ENCODE peak calls at places on chromosomes 3 and 15, in eight cellular contexts. One of them, this sample, is unnamed.

GRCh38 chr3:143951351-143951971 is 20.2 kb upstream of the DIPK2A start:
- DNase-seq in GM12891: no peak
- DNase-seq in stomach: no peak
- DNase-seq in sigmoid colon: no peak
- DNase-seq in Peyer's patch: peak; percentile 19
- DNase-seq in ovary: peak; percentile 23
- DNase-seq in A549: peak; percentile 36
- DNase-seq in GM12878: no peak
- DNase-seq in this sample: no peak

GRCh38 chr15:68379759-68380290 is 52.1 kb downstream of the ITGA11 start:
- DNase-seq in GM12891: no peak
- DNase-seq in stomach: peak; percentile 3
- DNase-seq in sigmoid colon: peak; percentile 18
- DNase-seq in Peyer's patch: no peak
- DNase-seq in ovary: no peak
- DNase-seq in A549: no peak
- DNase-seq in GM12878: no peak
- DNase-seq in this sample: peak; percentile 20

GRCh38 chr3:4493931-4494806 is 1.0 kb downstream of the ITPR1 start:
- DNase-seq in GM12891: no peak
- DNase-seq in stomach: no peak
- DNase-seq in sigmoid colon: peak; percentile 79
- DNase-seq in Peyer's patch: peak; percentile 28
- DNase-seq in ovary: peak; percentile 48
- DNase-seq in A549: peak; percentile 8
- DNase-seq in GM12878: no peak
- DNase-seq in this sample: no peak

GRCh38 chr15:28106294-28107110 is 7.4 kb upstream of the OCA2 start:
- DNase-seq in GM12891: peak; percentile 47
- DNase-seq in stomach: no peak
- DNase-seq in sigmoid colon: peak; percentile 62
- DNase-seq in Peyer's patch: no peak
- DNase-seq in ovary: no peak
- DNase-seq in A549: peak; percentile 14
- DNase-seq in GM12878: no peak
- DNase-seq in this sample: peak; percentile 83

GRCh38 chr3:123930426-123930825 is 30.6 kb downstream of the CCDC14 start:
- DNase-seq in GM12891: no peak
- DNase-seq in stomach: no peak
- DNase-seq in sigmoid colon: no peak
- DNase-seq in Peyer's patch: no peak
- DNase-seq in ovary: no peak
- DNase-seq in A549: no peak
- DNase-seq in GM12878: no peak
- DNase-seq in this sample: no peak

GRCh38 chr15:63600001-63600645 is 2.9 kb downstream of the FBXL22 start:
- DNase-seq in GM12891: no peak
- DNase-seq in stomach: no peak
- DNase-seq in sigmoid colon: peak; percentile 75
- DNase-seq in Peyer's patch: no peak
- DNase-seq in ovary: no peak
- DNase-seq in A549: peak; percentile 56
- DNase-seq in GM12878: no peak
- DNase-seq in this sample: peak; percentile 90

GRCh38 chr3:147161833-147162232 is 244.5 kb downstream of the ZIC4 start:
- DNase-seq in GM12891: no peak
- DNase-seq in stomach: no peak
- DNase-seq in sigmoid colon: no peak
- DNase-seq in Peyer's patch: no peak
- DNase-seq in ovary: no peak
- DNase-seq in A549: no peak
- DNase-seq in GM12878: no peak
- DNase-seq in this sample: no peak

GRCh38 chr3:143707848-143708247 is 140.4 kb downstream of the SLC9A9 start:
- DNase-seq in GM12891: no peak
- DNase-seq in stomach: no peak
- DNase-seq in sigmoid colon: no peak
- DNase-seq in Peyer's patch: no peak
- DNase-seq in ovary: no peak
- DNase-seq in A549: peak; percentile 4
- DNase-seq in GM12878: no peak
- DNase-seq in this sample: no peak

GRCh38 chr3:136835817-136836510 is 17.0 kb downstream of the SLC35G2 start:
- DNase-seq in GM12891: no peak
- DNase-seq in stomach: no peak
- DNase-seq in sigmoid colon: no peak
- DNase-seq in Peyer's patch: no peak
- DNase-seq in ovary: no peak
- DNase-seq in A549: no peak
- DNase-seq in GM12878: no peak
- DNase-seq in this sample: no peak

GRCh38 chr15:63077952-63078351 is 35.4 kb downstream of the TPM1 start:
- DNase-seq in GM12891: no peak
- DNase-seq in stomach: no peak
- DNase-seq in sigmoid colon: no peak
- DNase-seq in Peyer's patch: no peak
- DNase-seq in ovary: no peak
- DNase-seq in A549: no peak
- DNase-seq in GM12878: no peak
- DNase-seq in this sample: no peak

GRCh38 chr3:191681198-191681597 is 220.2 kb downstream of the PYDC2 start:
- DNase-seq in GM12891: no peak
- DNase-seq in stomach: no peak
- DNase-seq in sigmoid colon: no peak
- DNase-seq in Peyer's patch: no peak
- DNase-seq in ovary: no peak
- DNase-seq in A549: no peak
- DNase-seq in GM12878: no peak
- DNase-seq in this sample: no peak

GRCh38 chr15:57376695-57377477 is 581 bp downstream of the CGNL1 start:
- DNase-seq in GM12891: no peak
- DNase-seq in stomach: no peak
- DNase-seq in sigmoid colon: peak; percentile 63
- DNase-seq in Peyer's patch: no peak
- DNase-seq in ovary: peak; percentile 41
- DNase-seq in A549: peak; percentile 22
- DNase-seq in GM12878: no peak
- DNase-seq in this sample: peak; percentile 88

GRCh38 chr15:57373882-57374276 is 2.4 kb upstream of the CGNL1 start:
- DNase-seq in GM12891: no peak
- DNase-seq in stomach: no peak
- DNase-seq in sigmoid colon: no peak
- DNase-seq in Peyer's patch: no peak
- DNase-seq in ovary: no peak
- DNase-seq in A549: no peak
- DNase-seq in GM12878: no peak
- DNase-seq in this sample: no peak

GRCh38 chr15:57373251-57373881 is 2.9 kb upstream of the CGNL1 start:
- DNase-seq in GM12891: no peak
- DNase-seq in stomach: no peak
- DNase-seq in sigmoid colon: no peak
- DNase-seq in Peyer's patch: no peak
- DNase-seq in ovary: no peak
- DNase-seq in A549: no peak
- DNase-seq in GM12878: no peak
- DNase-seq in this sample: no peak

GRCh38 chr15:57377478-57377847 is 1.2 kb downstream of the CGNL1 start:
- DNase-seq in GM12891: no peak
- DNase-seq in stomach: no peak
- DNase-seq in sigmoid colon: no peak
- DNase-seq in Peyer's patch: no peak
- DNase-seq in ovary: no peak
- DNase-seq in A549: peak; percentile 47
- DNase-seq in GM12878: no peak
- DNase-seq in this sample: no peak

GRCh38 chr15:57375827-57376694 is at the start of gene CGNL1:
- DNase-seq in GM12891: no peak
- DNase-seq in stomach: peak; percentile 71
- DNase-seq in sigmoid colon: peak; percentile 67
- DNase-seq in Peyer's patch: no peak
- DNase-seq in ovary: peak; percentile 66
- DNase-seq in A549: no peak
- DNase-seq in GM12878: no peak
- DNase-seq in this sample: no peak
- TF ChIP-seq POLR2A in GM12891: no peak
- TF ChIP-seq POLR2A in stomach: no peak
- TF ChIP-seq POLR2A in sigmoid colon: no peak
- TF ChIP-seq POLR2A in Peyer's patch: no peak
- TF ChIP-seq POLR2A in ovary: peak; percentile 10
- TF ChIP-seq POLR2A in A549: peak; percentile 12
- TF ChIP-seq POLR2A in GM12878: no peak
- TF ChIP-seq POLR2A in this sample: no peak

GRCh38 chr15:94230886-94231727 is at the start of gene MCTP2:
- DNase-seq in GM12891: peak; percentile 21
- DNase-seq in stomach: peak; percentile 89
- DNase-seq in sigmoid colon: peak; percentile 78
- DNase-seq in Peyer's patch: peak; percentile 91
- DNase-seq in ovary: peak; percentile 26
- DNase-seq in A549: peak; percentile 11
- DNase-seq in GM12878: peak; percentile 57
- DNase-seq in this sample: peak; percentile 96
- TF ChIP-seq POLR2A in GM12891: no peak
- TF ChIP-seq POLR2A in stomach: no peak
- TF ChIP-seq POLR2A in sigmoid colon: peak; percentile 13
- TF ChIP-seq POLR2A in Peyer's patch: peak; percentile 54
- TF ChIP-seq POLR2A in ovary: no peak
- TF ChIP-seq POLR2A in A549: no peak
- TF ChIP-seq POLR2A in GM12878: peak; percentile 52
- TF ChIP-seq POLR2A in this sample: no peak

GRCh38 chr3:12748477-12748876 is 10.6 kb downstream of the TMEM40 start:
- DNase-seq in GM12891: no peak
- DNase-seq in stomach: no peak
- DNase-seq in sigmoid colon: no peak
- DNase-seq in Peyer's patch: no peak
- DNase-seq in ovary: no peak
- DNase-seq in A549: no peak
- DNase-seq in GM12878: no peak
- DNase-seq in this sample: no peak

GRCh38 chr3:12743583-12743982 is 15.5 kb downstream of the TMEM40 start:
- DNase-seq in GM12891: no peak
- DNase-seq in stomach: no peak
- DNase-seq in sigmoid colon: no peak
- DNase-seq in Peyer's patch: no peak
- DNase-seq in ovary: no peak
- DNase-seq in A549: no peak
- DNase-seq in GM12878: no peak
- DNase-seq in this sample: no peak

GRCh38 chr3:12750223-12750622 is 8.8 kb downstream of the TMEM40 start:
- DNase-seq in GM12891: no peak
- DNase-seq in stomach: peak; percentile 72
- DNase-seq in sigmoid colon: no peak
- DNase-seq in Peyer's patch: no peak
- DNase-seq in ovary: peak; percentile 34
- DNase-seq in A549: peak; percentile 67
- DNase-seq in GM12878: no peak
- DNase-seq in this sample: no peak

GRCh38 chr3:12744326-12744725 is 14.7 kb downstream of the TMEM40 start:
- DNase-seq in GM12891: no peak
- DNase-seq in stomach: no peak
- DNase-seq in sigmoid colon: no peak
- DNase-seq in Peyer's patch: no peak
- DNase-seq in ovary: no peak
- DNase-seq in A549: no peak
- DNase-seq in GM12878: no peak
- DNase-seq in this sample: no peak

GRCh38 chr3:12746419-12746818 is 12.6 kb downstream of the TMEM40 start:
- DNase-seq in GM12891: no peak
- DNase-seq in stomach: no peak
- DNase-seq in sigmoid colon: no peak
- DNase-seq in Peyer's patch: no peak
- DNase-seq in ovary: no peak
- DNase-seq in A549: no peak
- DNase-seq in GM12878: no peak
- DNase-seq in this sample: no peak
- TF ChIP-seq POLR2A in GM12891: no peak
- TF ChIP-seq POLR2A in stomach: no peak
- TF ChIP-seq POLR2A in sigmoid colon: no peak
- TF ChIP-seq POLR2A in Peyer's patch: no peak
- TF ChIP-seq POLR2A in ovary: no peak
- TF ChIP-seq POLR2A in A549: no peak
- TF ChIP-seq POLR2A in GM12878: no peak
- TF ChIP-seq POLR2A in this sample: no peak

DNA sequence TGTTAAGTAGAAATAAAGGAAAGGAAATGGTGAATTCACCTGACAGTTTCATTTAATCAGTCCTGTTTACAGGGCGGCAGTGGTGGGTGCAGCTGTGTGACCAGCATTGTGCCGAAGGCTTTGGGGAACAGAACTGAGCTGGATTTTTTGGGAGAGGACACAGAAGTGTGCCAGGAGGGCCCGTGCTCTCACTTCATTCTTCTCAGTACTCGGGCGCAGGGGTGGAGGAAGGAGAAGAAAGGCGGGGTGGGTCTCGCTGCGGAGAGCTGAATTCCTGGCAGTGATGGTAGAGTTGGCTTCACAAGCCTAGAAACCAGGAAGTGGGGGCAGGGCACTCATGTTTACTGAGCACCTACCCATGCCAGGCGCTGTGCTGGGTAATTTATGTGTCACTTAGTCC is 64.6 kb downstream of the CRTC3 start:
- DNase-seq in GM12891: no peak
- DNase-seq in stomach: peak; percentile 92
- DNase-seq in sigmoid colon: peak; percentile 89
- DNase-seq in Peyer's patch: peak; percentile 97
- DNase-seq in ovary: no peak
- DNase-seq in A549: peak; percentile 72
- DNase-seq in GM12878: peak; percentile 80
- DNase-seq in this sample: peak; percentile 96
- TF ChIP-seq POLR2A in GM12891: no peak
- TF ChIP-seq POLR2A in stomach: no peak
- TF ChIP-seq POLR2A in sigmoid colon: no peak
- TF ChIP-seq POLR2A in Peyer's patch: no peak
- TF ChIP-seq POLR2A in ovary: no peak
- TF ChIP-seq POLR2A in A549: no peak
- TF ChIP-seq POLR2A in GM12878: no peak
- TF ChIP-seq POLR2A in this sample: no peak

GRCh38 chr3:184315506-184315867 is 1.1 kb downstream of the EIF4G1 start:
- DNase-seq in GM12891: no peak
- DNase-seq in stomach: no peak
- DNase-seq in sigmoid colon: no peak
- DNase-seq in Peyer's patch: no peak
- DNase-seq in ovary: no peak
- DNase-seq in A549: no peak
- DNase-seq in GM12878: no peak
- DNase-seq in this sample: no peak
- TF ChIP-seq POLR2A in GM12891: no peak
- TF ChIP-seq POLR2A in stomach: no peak
- TF ChIP-seq POLR2A in sigmoid colon: no peak
- TF ChIP-seq POLR2A in Peyer's patch: no peak
- TF ChIP-seq POLR2A in ovary: no peak
- TF ChIP-seq POLR2A in A549: no peak
- TF ChIP-seq POLR2A in GM12878: no peak
- TF ChIP-seq POLR2A in this sample: no peak

GRCh38 chr3:152269423-152270144 is 855 bp downstream of the MBNL1 start:
- DNase-seq in GM12891: no peak
- DNase-seq in stomach: peak; percentile 28
- DNase-seq in sigmoid colon: peak; percentile 91
- DNase-seq in Peyer's patch: peak; percentile 46
- DNase-seq in ovary: peak; percentile 42
- DNase-seq in A549: peak; percentile 54
- DNase-seq in GM12878: no peak
- DNase-seq in this sample: peak; percentile 86
- TF ChIP-seq POLR2A in GM12891: no peak
- TF ChIP-seq POLR2A in stomach: no peak
- TF ChIP-seq POLR2A in sigmoid colon: peak; percentile 70
- TF ChIP-seq POLR2A in Peyer's patch: peak; percentile 39
- TF ChIP-seq POLR2A in ovary: no peak
- TF ChIP-seq POLR2A in A549: no peak
- TF ChIP-seq POLR2A in GM12878: no peak
- TF ChIP-seq POLR2A in this sample: no peak

This sample was measured in lower leg skin.